ENCODE peak calls at places on chromosomes 12 and 14, in four cellular contexts. V, Q, W and O are unnamed samples. For H3K4me1, the result is how much of the 10 kb centered on the place peaks cover.

GRCh38 chr12:95922231-95922630 is 20.2 kb downstream of the CCDC38 start:
- DNase-seq in V (no peak), Q (no peak), W (no peak), O (no peak)

GRCh38 chr12:39157696-39158342 is 252.4 kb upstream of the CPNE8 start:
- DNase-seq in Q (no peak), V (no peak), W (no peak), O (no peak)

GRCh38 chr14:99262977-99263448 is 9.0 kb downstream of the BCL11B start:
- DNase-seq in V (no peak), Q (peak), W (no peak), O (no peak)

GRCh38 chr12:116138781-116139180 is 138.7 kb downstream of the MED13L start:
- DNase-seq in W (no peak), Q (no peak), V (no peak), O (no peak)

GRCh38 chr14:67583711-67584644 is 16.1 kb downstream of the PIGH start:
- DNase-seq in V (peak), W (no peak), Q (peak), O (no peak)

GRCh38 chr14:85531594-85532391 is 1.8 kb downstream of the FLRT2 start:
- DNase-seq in W (peak), Q (peak), V (no peak), O (no peak)

GRCh38 chr12:34604227-34604626 is 581.9 kb downstream of the ALG10 start:
- DNase-seq in V (no peak), W (no peak), Q (no peak), O (no peak)

GRCh38 chr12:46230985-46231384 is 37.9 kb downstream of the SLC38A1 start:
- DNase-seq in V (no peak), W (no peak), Q (no peak), O (no peak)

GRCh38 chr12:113091506-113091905 is 35.0 kb downstream of the DTX1 start:
- DNase-seq in Q (no peak), W (no peak), V (no peak), O (no peak)

GRCh38 chr12:110555509-110556406 is 27.4 kb downstream of the PPTC7 start:
- DNase-seq in Q (no peak), W (no peak), V (no peak), O (no peak)

GRCh38 chr12:65830305-65830704 is 6.0 kb downstream of the HMGA2 start:
- DNase-seq in V (no peak), W (no peak), Q (no peak), O (no peak)

GRCh38 chr14:38138581-38139138 is 69.0 kb upstream of the SSTR1 start:
- DNase-seq in W (no peak), Q (peak), V (no peak), O (no peak)

GRCh38 chr14:77800814-77801213 is 905 bp downstream of the ADCK1 start:
- DNase-seq in V (no peak), Q (no peak), W (no peak), O (no peak)

GRCh38 chr14:50231475-50232275 is at the start of gene SOS2:
- DNase-seq in V (peak), Q (peak), W (peak), O (peak)

GRCh38 chr14:89773151-89773550 is 181.4 kb downstream of the EFCAB11 start:
- DNase-seq in Q (no peak), V (peak), W (no peak), O (no peak)

GRCh38 chr12:26629864-26630263 is 203.1 kb downstream of the ITPR2 start:
- DNase-seq in W (no peak), V (no peak), Q (peak), O (no peak)

GRCh38 chr12:123119808-123120207 is 31.1 kb downstream of the PITPNM2 start:
- DNase-seq in V (no peak), W (no peak), Q (no peak), O (no peak)

GRCh38 chr14:89625988-89626806 is 209.2 kb upstream of the FOXN3 start:
- DNase-seq in Q (peak), V (no peak), W (no peak), O (no peak)

GRCh38 chr14:55938249-55938791 is 179.9 kb upstream of the PELI2 start:
- DNase-seq in Q (no peak), W (peak), V (no peak), O (no peak)

DNA sequence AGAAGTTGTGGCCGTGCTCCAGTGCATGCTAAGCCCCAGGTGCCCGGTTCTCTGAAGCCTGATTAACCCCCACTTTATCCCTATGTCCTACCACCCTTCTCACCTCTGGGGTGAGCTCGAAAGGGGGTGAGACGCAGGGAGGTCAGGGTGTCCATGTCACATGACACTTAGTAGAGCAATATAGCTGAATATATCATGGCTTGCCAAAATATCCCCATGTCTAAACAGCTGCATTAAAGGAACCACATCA is 203.1 kb upstream of the DIO3 start:
- DNase-seq in V (no peak), W (no peak), Q (no peak), O (no peak)
- H3K4me1 ChIP-seq in V (under half), W (under half), Q (under half), O (under half)

GRCh38 chr12:54126696-54127537 is 61.9 kb downstream of the SMUG1 start:
- DNase-seq in Q (peak), W (peak), V (no peak), O (no peak)

GRCh38 chr12:54125950-54126695 is 62.7 kb downstream of the SMUG1 start:
- DNase-seq in V (no peak), Q (no peak), W (peak), O (peak)

GRCh38 chr12:54127538-54128259 is 61.1 kb downstream of the SMUG1 start:
- DNase-seq in W (no peak), V (no peak), Q (no peak), O (no peak)

GRCh38 chr12:54129028-54129903 is 59.5 kb downstream of the SMUG1 start:
- DNase-seq in W (no peak), Q (no peak), V (no peak), O (no peak)

GRCh38 chr12:54128466-54128865 is 60.3 kb downstream of the SMUG1 start:
- DNase-seq in W (no peak), V (no peak), Q (peak), O (no peak)
- H3K4me1 ChIP-seq in W (under half), V (under half), Q (under half), O (under half)

GRCh38 chr12:102322254-102322653 is 124.6 kb upstream of the PMCH start:
- DNase-seq in Q (peak), W (no peak), V (no peak), O (no peak)
- H3K4me1 ChIP-seq in Q (under half), W (under half), V (under half), O (under half)

GRCh38 chr12:124568431-124569374 is 1.3 kb upstream of the NCOR2 start:
- DNase-seq in V (peak), W (peak), Q (peak), O (no peak)
- H3K4me1 ChIP-seq in V (under half), W (under half), Q (under half), O (under half)

GRCh38 chr14:32370720-32371119 is 41.6 kb downstream of the AKAP6 start:
- DNase-seq in W (no peak), V (no peak), Q (no peak), O (no peak)
- H3K4me1 ChIP-seq in W (under half), V (under half), Q (under half), O (under half)

DNA sequence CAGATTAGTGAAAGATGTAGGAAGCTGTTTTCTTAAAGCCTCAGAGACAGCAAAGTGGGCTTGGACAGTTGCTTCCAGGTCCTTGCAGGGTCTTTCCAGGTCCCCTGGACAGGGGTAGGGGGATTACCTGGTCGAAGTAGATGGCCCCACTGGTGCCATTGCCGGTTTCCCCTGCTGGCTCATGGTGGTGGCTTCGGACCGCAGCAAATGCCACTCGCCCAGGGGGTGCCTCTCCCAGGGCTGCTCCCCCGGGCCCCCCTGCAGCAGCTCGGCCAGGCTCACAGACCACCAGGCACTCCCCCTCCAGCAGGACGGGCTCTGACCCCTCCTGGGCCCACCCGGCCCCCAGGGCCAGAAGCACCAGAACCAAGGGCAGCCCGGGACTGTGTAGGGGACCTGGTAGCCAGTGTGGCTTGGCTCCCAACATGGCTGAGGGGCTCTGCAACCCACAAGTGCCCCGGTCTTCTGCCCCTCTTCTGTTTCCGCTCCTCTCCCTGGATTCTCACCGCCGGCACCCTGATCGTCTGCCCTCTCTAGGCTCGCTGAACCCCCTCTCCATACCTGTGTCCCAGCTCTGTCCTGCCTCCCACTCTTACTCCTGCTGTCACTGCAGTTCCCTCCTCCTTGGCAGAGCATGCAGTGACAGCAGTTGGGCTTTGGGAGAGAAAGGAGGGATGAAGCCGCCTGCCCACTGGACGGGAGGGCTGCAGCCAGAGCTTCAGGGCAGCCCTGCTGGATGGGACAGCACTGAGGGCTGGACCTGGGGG is 657 bp downstream of the CBLN3 start:
- DNase-seq in V (no peak), Q (peak), W (no peak), O (no peak)
- H3K4me1 ChIP-seq in V (under half), Q (under half), W (under half), O (under half)